ENCODE peak calls at places on chromosomes 2 and 18, in eight cellular contexts. L is upper lobe of left lung, N is Panc1, S is K562, E is HepG2, A is HCT116, U is GM12878, Z is GM23338. Q is an unnamed sample.

GRCh38 chr2:118720866-118721265 is 126.6 kb downstream of the EN1 start:
- ATAC-seq in L (no peak), N (no peak), S (no peak), E (no peak), A (no peak), U (no peak), Z (no peak), Q (no peak)

GRCh38 chr2:231640646-231641111 is 48.0 kb downstream of the TEX44 start:
- ATAC-seq in L (peak; percentile 30), N (peak; percentile 51), S (peak; percentile 56), E (peak; percentile 55), A (peak; percentile 33), U (no peak), Z (peak; percentile 32), Q (peak; percentile 33)

GRCh38 chr2:239177908-239178307 is 222.9 kb downstream of the HDAC4 start:
- ATAC-seq in L (no peak), N (no peak), S (no peak), E (no peak), A (no peak), U (no peak), Z (no peak), Q (no peak)

GRCh38 chr2:101330253-101330921 is 21.9 kb upstream of the RNF149 start:
- ATAC-seq in L (peak; percentile 69), N (peak; percentile 34), S (peak; percentile 57), E (peak; percentile 99), A (no peak), U (no peak), Z (peak; percentile 98), Q (no peak)

GRCh38 chr2:108786008-108786353 is 590 bp upstream of the CCDC138 start:
- ATAC-seq in L (no peak), N (peak; percentile 1), S (peak; percentile 9), E (peak; percentile 1), A (no peak), U (peak; percentile 14), Z (no peak), Q (no peak)

GRCh38 chr2:127609818-127610217 is 36.1 kb upstream of the GPR17 start:
- ATAC-seq in L (no peak), N (no peak), S (no peak), E (no peak), A (no peak), U (no peak), Z (no peak), Q (no peak)

GRCh38 chr18:35050638-35051287 is 9.6 kb downstream of the MAPRE2 start:
- ATAC-seq in L (peak; percentile 82), N (no peak), S (peak; percentile 59), E (no peak), A (no peak), U (peak; percentile 43), Z (peak; percentile 75), Q (peak; percentile 74)

GRCh38 chr2:227365833-227366232 is 13.3 kb downstream of the TM4SF20 start:
- ATAC-seq in L (no peak), N (no peak), S (no peak), E (no peak), A (no peak), U (no peak), Z (no peak), Q (no peak)

DNA sequence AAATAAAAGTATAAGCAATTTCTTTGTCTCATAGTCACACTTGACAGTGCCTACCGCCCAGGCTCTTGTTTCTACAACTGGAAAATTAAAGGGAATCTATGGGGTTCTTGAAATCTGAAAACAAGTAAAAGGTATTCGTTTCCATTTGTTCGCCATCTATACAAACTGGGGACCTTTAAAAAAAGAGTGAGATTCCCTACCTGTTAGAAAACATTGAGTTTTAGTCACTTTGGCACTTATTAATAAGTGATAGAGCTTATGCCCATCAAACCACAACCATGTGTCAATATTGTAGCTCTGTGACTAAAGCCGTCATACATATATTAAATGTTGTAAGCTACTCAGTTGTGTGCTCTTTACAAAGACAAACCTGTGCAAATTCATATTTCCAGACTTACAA is 13.2 kb downstream of the FN1 start:
- ATAC-seq in L (no peak), N (no peak), S (no peak), E (no peak), A (no peak), U (no peak), Z (no peak), Q (no peak)
- H3K4me1 ChIP-seq in L (peaks cover 17% of the 10 kb centered on the region), N (no peaks in the 10 kb centered on the region), S (peaks cover 4% of the 10 kb centered on the region), E (peaks cover 96% of the 10 kb centered on the region), A (no peaks in the 10 kb centered on the region), U (no peaks in the 10 kb centered on the region), Z (no peaks in the 10 kb centered on the region), Q (peaks cover 13% of the 10 kb centered on the region)

GRCh38 chr2:197626965-197627629 is 48.3 kb downstream of the RFTN2 start:
- ATAC-seq in L (no peak), N (peak; percentile 41), S (no peak), E (peak; percentile 42), A (no peak), U (peak; percentile 36), Z (no peak), Q (no peak)

GRCh38 chr2:197633109-197633657 is 42.2 kb downstream of the RFTN2 start:
- ATAC-seq in L (no peak), N (no peak), S (no peak), E (no peak), A (no peak), U (peak; percentile 82), Z (no peak), Q (no peak)

DNA sequence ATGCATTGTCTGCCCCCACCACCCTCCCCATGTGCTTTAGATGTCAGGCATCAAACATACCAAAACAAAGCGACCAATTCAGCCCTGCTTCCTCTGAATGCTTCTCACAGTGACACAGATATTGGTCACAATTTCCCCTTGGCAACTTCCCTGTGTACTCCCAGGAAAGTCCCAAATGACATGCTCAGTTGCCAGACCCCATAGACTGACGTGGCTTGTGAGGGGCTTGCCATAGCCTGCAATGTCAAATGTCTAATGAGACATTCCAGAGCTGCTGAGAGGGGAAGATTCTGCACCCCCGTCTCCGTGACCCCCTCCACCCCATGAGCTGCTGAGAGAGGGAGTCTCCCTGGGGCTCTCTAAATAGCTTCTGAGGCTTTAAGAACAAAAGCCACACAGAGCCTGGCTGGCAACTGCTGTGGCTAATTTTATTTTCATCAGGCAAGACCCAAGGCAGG is 47.3 kb downstream of the RFTN2 start:
- ATAC-seq in L (no peak), N (peak; percentile 84), S (no peak), E (no peak), A (no peak), U (peak; percentile 87), Z (peak; percentile 92), Q (peak; percentile 51)
- TF ChIP-seq POLR2AphosphoS5 in L (no peak), N (no peak), S (no peak), E (no peak), A (no peak), U (peak; percentile 23), Z (no peak), Q (no peak)

GRCh38 chr2:237693281-237694039 is 66.1 kb downstream of the LRRFIP1 start:
- ATAC-seq in L (no peak), N (no peak), S (peak; percentile 8), E (no peak), A (no peak), U (no peak), Z (no peak), Q (no peak)
- H3K4me1 ChIP-seq in L (peaks cover 86% of the 10 kb centered on the region), N (peaks cover 56% of the 10 kb centered on the region), S (peaks cover 26% of the 10 kb centered on the region), E (peaks cover 69% of the 10 kb centered on the region), A (peaks cover 50% of the 10 kb centered on the region), U (peaks cover 16% of the 10 kb centered on the region), Z (peaks cover 50% of the 10 kb centered on the region), Q (peaks cover 16% of the 10 kb centered on the region)

DNA sequence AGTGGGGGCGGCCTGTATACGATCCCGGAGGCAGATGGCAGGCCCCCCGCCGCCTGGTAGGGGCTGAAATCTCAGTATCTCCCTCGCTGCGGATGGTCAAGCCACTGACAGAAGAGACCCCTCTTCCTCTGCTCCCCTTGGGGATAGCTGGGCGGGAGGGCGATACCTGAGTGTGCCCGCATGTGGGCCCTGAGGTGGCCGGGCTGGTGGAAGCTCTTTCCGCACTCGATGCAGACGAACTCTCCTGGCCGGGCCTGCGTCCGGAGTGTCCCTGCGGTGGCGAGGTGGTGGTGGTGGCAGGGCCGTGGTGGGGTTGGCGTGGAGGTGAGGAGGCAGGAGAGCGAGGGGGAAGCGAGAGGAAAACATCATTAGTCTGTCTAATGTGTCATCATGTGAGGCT is 123.7 kb downstream of the ZNF516 start:
- ATAC-seq in L (peak; percentile 18), N (no peak), S (no peak), E (no peak), A (no peak), U (no peak), Z (no peak), Q (no peak)
- TF ChIP-seq POLR2AphosphoS5 in L (no peak), N (no peak), S (no peak), E (no peak), A (no peak), U (no peak), Z (no peak), Q (no peak)

DNA sequence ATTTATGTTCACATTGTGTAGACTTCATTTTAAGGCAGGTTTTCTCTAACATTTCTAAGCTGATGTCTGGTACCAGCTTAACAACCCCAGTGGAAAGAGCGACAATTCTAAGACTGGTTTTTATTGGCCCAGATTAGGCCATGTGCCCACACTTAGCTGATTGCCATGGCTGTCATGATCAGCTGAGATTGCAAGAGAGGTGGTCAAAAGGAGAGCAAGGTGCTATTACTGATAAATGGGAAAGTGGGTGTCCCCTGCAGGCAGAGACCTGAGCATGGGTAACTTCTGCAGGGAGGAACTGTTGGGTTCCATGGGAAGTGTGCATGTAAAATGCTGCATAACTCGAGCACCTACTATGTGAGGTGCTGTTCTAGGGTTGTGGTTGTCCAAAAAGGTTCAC is 56.8 kb upstream of the MCFD2 start:
- ATAC-seq in L (no peak), N (no peak), S (no peak), E (no peak), A (no peak), U (no peak), Z (no peak), Q (no peak)
- H3K4me1 ChIP-seq in L (peaks cover 33% of the 10 kb centered on the region), N (peaks cover 10% of the 10 kb centered on the region), S (peaks cover 21% of the 10 kb centered on the region), E (peaks cover 53% of the 10 kb centered on the region), A (peaks cover 42% of the 10 kb centered on the region), U (peaks cover 10% of the 10 kb centered on the region), Z (no peaks in the 10 kb centered on the region), Q (peaks cover 8% of the 10 kb centered on the region)

GRCh38 chr18:79791141-79791972 is 6.4 kb upstream of the KCNG2 start:
- ATAC-seq in L (peak; percentile 84), N (no peak), S (no peak), E (peak; percentile 89), A (no peak), U (peak; percentile 62), Z (no peak), Q (peak; percentile 53)
- TF ChIP-seq POLR2AphosphoS5 in L (peak; percentile 98), N (no peak), S (no peak), E (no peak), A (no peak), U (no peak), Z (no peak), Q (peak; percentile 65)